ENCODE peak calls at places on chromosomes 2 and 18, in five cellular contexts. One of them, this sample, is unnamed.

GRCh38 chr18:57210711-57211411 is 64.0 kb downstream of the BOD1L2 start:
- DNase-seq in HepG2: peak; percentile 9
- DNase-seq in K562: no peak
- DNase-seq in GM12878: no peak
- DNase-seq in SK-N-SH: no peak
- DNase-seq in this sample: no peak

GRCh38 chr2:149068225-149068995 is 29.9 kb downstream of the LYPD6B start:
- DNase-seq in HepG2: no peak
- DNase-seq in K562: no peak
- DNase-seq in GM12878: no peak
- DNase-seq in SK-N-SH: no peak
- DNase-seq in this sample: no peak

GRCh38 chr2:164569334-164569733 is 51.9 kb downstream of the GRB14 start:
- DNase-seq in HepG2: no peak
- DNase-seq in K562: no peak
- DNase-seq in GM12878: no peak
- DNase-seq in SK-N-SH: no peak
- DNase-seq in this sample: no peak

GRCh38 chr2:141957321-141957720 is 173.5 kb downstream of the LRP1B start:
- DNase-seq in HepG2: no peak
- DNase-seq in K562: no peak
- DNase-seq in GM12878: no peak
- DNase-seq in SK-N-SH: no peak
- DNase-seq in this sample: no peak

GRCh38 chr2:101802329-101802728 is 104.8 kb downstream of the MAP4K4 start:
- DNase-seq in HepG2: peak; percentile 77
- DNase-seq in K562: no peak
- DNase-seq in GM12878: no peak
- DNase-seq in SK-N-SH: no peak
- DNase-seq in this sample: no peak

GRCh38 chr2:238169708-238170251 is 11.0 kb downstream of the ERFE start:
- DNase-seq in HepG2: no peak
- DNase-seq in K562: no peak
- DNase-seq in GM12878: no peak
- DNase-seq in SK-N-SH: peak; percentile 20
- DNase-seq in this sample: no peak

GRCh38 chr2:241659150-241659739 is 21.8 kb downstream of the ATG4B start:
- DNase-seq in HepG2: peak; percentile 78
- DNase-seq in K562: no peak
- DNase-seq in GM12878: no peak
- DNase-seq in SK-N-SH: peak; percentile 72
- DNase-seq in this sample: no peak

GRCh38 chr2:60352491-60353405 is 200.7 kb downstream of the BCL11A start:
- DNase-seq in HepG2: no peak
- DNase-seq in K562: no peak
- DNase-seq in GM12878: no peak
- DNase-seq in SK-N-SH: no peak
- DNase-seq in this sample: no peak

GRCh38 chr2:175557810-175558377 is 376.4 kb upstream of the ATP5MC3 start:
- DNase-seq in HepG2: no peak
- DNase-seq in K562: no peak
- DNase-seq in GM12878: no peak
- DNase-seq in SK-N-SH: no peak
- DNase-seq in this sample: no peak

GRCh38 chr18:21820035-21820810 is 79.6 kb downstream of the MIB1 start:
- DNase-seq in HepG2: peak; percentile 8
- DNase-seq in K562: peak; percentile 22
- DNase-seq in GM12878: no peak
- DNase-seq in SK-N-SH: peak; percentile 33
- DNase-seq in this sample: peak; percentile 7

GRCh38 chr2:139864821-139865302 is 1084.7 kb upstream of the NXPH2 start:
- DNase-seq in HepG2: peak; percentile 6
- DNase-seq in K562: peak; percentile 48
- DNase-seq in GM12878: no peak
- DNase-seq in SK-N-SH: no peak
- DNase-seq in this sample: no peak

GRCh38 chr18:40423291-40423690 is 1531.7 kb upstream of the PIK3C3 start:
- DNase-seq in HepG2: no peak
- DNase-seq in K562: no peak
- DNase-seq in GM12878: no peak
- DNase-seq in SK-N-SH: no peak
- DNase-seq in this sample: no peak

GRCh38 chr2:71759056-71759455 is 305.7 kb downstream of the DYSF start:
- DNase-seq in HepG2: no peak
- DNase-seq in K562: no peak
- DNase-seq in GM12878: no peak
- DNase-seq in SK-N-SH: no peak
- DNase-seq in this sample: no peak

GRCh38 chr18:64518191-64518590 is 369.3 kb upstream of the LINC00305 start:
- DNase-seq in HepG2: no peak
- DNase-seq in K562: no peak
- DNase-seq in GM12878: no peak
- DNase-seq in SK-N-SH: peak; percentile 24
- DNase-seq in this sample: no peak

GRCh38 chr2:128432423-128432822 is 113.8 kb upstream of the HS6ST1 start:
- DNase-seq in HepG2: no peak
- DNase-seq in K562: no peak
- DNase-seq in GM12878: no peak
- DNase-seq in SK-N-SH: no peak
- DNase-seq in this sample: no peak

GRCh38 chr2:53636616-53637015 is 131.0 kb upstream of the CHAC2 start:
- DNase-seq in HepG2: no peak
- DNase-seq in K562: no peak
- DNase-seq in GM12878: no peak
- DNase-seq in SK-N-SH: no peak
- DNase-seq in this sample: no peak

GRCh38 chr2:72738096-72738495 is 87.7 kb downstream of the EXOC6B start:
- DNase-seq in HepG2: no peak
- DNase-seq in K562: no peak
- DNase-seq in GM12878: no peak
- DNase-seq in SK-N-SH: no peak
- DNase-seq in this sample: no peak

GRCh38 chr18:62773691-62774090 is 58.4 kb downstream of the PHLPP1 start:
- DNase-seq in HepG2: no peak
- DNase-seq in K562: no peak
- DNase-seq in GM12878: no peak
- DNase-seq in SK-N-SH: no peak
- DNase-seq in this sample: no peak

GRCh38 chr2:168181825-168182224 is 65.6 kb downstream of the STK39 start:
- DNase-seq in HepG2: no peak
- DNase-seq in K562: no peak
- DNase-seq in GM12878: no peak
- DNase-seq in SK-N-SH: no peak
- DNase-seq in this sample: no peak

GRCh38 chr2:2571301-2572198 is 240.5 kb upstream of the MYT1L start:
- DNase-seq in HepG2: no peak
- DNase-seq in K562: no peak
- DNase-seq in GM12878: no peak
- DNase-seq in SK-N-SH: peak; percentile 37
- DNase-seq in this sample: no peak

GRCh38 chr2:158602027-158602426 is 145.3 kb downstream of the PKP4 start:
- DNase-seq in HepG2: no peak
- DNase-seq in K562: peak; percentile 58
- DNase-seq in GM12878: no peak
- DNase-seq in SK-N-SH: no peak
- DNase-seq in this sample: no peak

GRCh38 chr2:137893145-137893544 is 71.1 kb upstream of the HNMT start:
- DNase-seq in HepG2: no peak
- DNase-seq in K562: no peak
- DNase-seq in GM12878: no peak
- DNase-seq in SK-N-SH: no peak
- DNase-seq in this sample: no peak

GRCh38 chr2:72423766-72424165 is 276.1 kb upstream of the CYP26B1 start:
- DNase-seq in HepG2: no peak
- DNase-seq in K562: no peak
- DNase-seq in GM12878: no peak
- DNase-seq in SK-N-SH: no peak
- DNase-seq in this sample: no peak

GRCh38 chr2:127770973-127771735 is 39.8 kb downstream of the WDR33 start:
- DNase-seq in HepG2: peak; percentile 30
- DNase-seq in K562: no peak
- DNase-seq in GM12878: no peak
- DNase-seq in SK-N-SH: no peak
- DNase-seq in this sample: no peak

GRCh38 chr2:202494300-202494699 is 118.2 kb downstream of the BMPR2 start:
- DNase-seq in HepG2: peak; percentile 98
- DNase-seq in K562: no peak
- DNase-seq in GM12878: no peak
- DNase-seq in SK-N-SH: peak; percentile 72
- DNase-seq in this sample: no peak

GRCh38 chr2:201260302-201260800 is at the start of gene CASP8:
- DNase-seq in HepG2: peak; percentile 55
- DNase-seq in K562: no peak
- DNase-seq in GM12878: no peak
- DNase-seq in SK-N-SH: no peak
- DNase-seq in this sample: no peak
- TF ChIP-seq YY1 in HepG2: peak; percentile 33
- TF ChIP-seq YY1 in K562: no peak
- TF ChIP-seq YY1 in GM12878: no peak
- TF ChIP-seq YY1 in SK-N-SH: no peak
- TF ChIP-seq YY1 in this sample: no peak

GRCh38 chr2:17538022-17538843 is 2.3 kb upstream of the VSNL1 start:
- DNase-seq in HepG2: peak; percentile 39
- DNase-seq in K562: no peak
- DNase-seq in GM12878: no peak
- DNase-seq in SK-N-SH: peak; percentile 33
- DNase-seq in this sample: peak; percentile 19
- TF ChIP-seq JUND in HepG2: no peak
- TF ChIP-seq JUND in K562: no peak
- TF ChIP-seq JUND in GM12878: no peak
- TF ChIP-seq JUND in SK-N-SH: no peak
- TF ChIP-seq JUND in this sample: no peak

DNA sequence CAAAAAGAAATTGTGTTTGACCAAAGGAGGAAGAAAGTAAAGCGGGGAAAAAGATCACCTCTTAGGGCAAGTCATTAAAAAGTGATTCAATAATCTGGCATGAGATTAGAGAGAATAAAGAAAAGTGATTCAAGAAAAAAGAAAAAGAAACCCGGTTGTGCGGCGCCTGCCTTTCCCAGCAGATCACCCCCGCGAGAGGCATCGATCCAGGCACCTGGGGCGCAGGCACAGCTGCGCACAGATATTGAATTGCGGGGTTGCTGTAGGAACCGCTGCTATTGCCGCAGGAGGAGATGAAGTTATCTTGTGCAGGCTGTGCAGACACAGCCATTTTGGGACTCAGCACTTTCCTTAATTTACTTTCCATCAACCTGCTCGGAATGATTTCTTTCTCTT is 71.2 kb downstream of the PLB1 start:
- DNase-seq in HepG2: no peak
- DNase-seq in K562: no peak
- DNase-seq in GM12878: no peak
- DNase-seq in SK-N-SH: peak; percentile 71
- DNase-seq in this sample: no peak
- TF ChIP-seq ZBTB33 in HepG2: no peak
- TF ChIP-seq ZBTB33 in K562: no peak
- TF ChIP-seq ZBTB33 in GM12878: no peak
- TF ChIP-seq ZBTB33 in SK-N-SH: no peak
- TF ChIP-seq ZBTB33 in this sample: no peak

GRCh38 chr18:7817596-7817995 is 250.5 kb downstream of the PTPRM start:
- DNase-seq in HepG2: no peak
- DNase-seq in K562: no peak
- DNase-seq in GM12878: no peak
- DNase-seq in SK-N-SH: no peak
- DNase-seq in this sample: no peak

GRCh38 chr18:7824970-7825369 is 257.9 kb downstream of the PTPRM start:
- DNase-seq in HepG2: no peak
- DNase-seq in K562: no peak
- DNase-seq in GM12878: no peak
- DNase-seq in SK-N-SH: no peak
- DNase-seq in this sample: no peak

GRCh38 chr18:7821784-7822183 is 254.7 kb downstream of the PTPRM start:
- DNase-seq in HepG2: no peak
- DNase-seq in K562: no peak
- DNase-seq in GM12878: no peak
- DNase-seq in SK-N-SH: no peak
- DNase-seq in this sample: no peak

GRCh38 chr18:7822435-7823425 is 255.6 kb downstream of the PTPRM start:
- DNase-seq in HepG2: no peak
- DNase-seq in K562: no peak
- DNase-seq in GM12878: no peak
- DNase-seq in SK-N-SH: no peak
- DNase-seq in this sample: no peak
- TF ChIP-seq YY1 in HepG2: no peak
- TF ChIP-seq YY1 in K562: no peak
- TF ChIP-seq YY1 in GM12878: no peak
- TF ChIP-seq YY1 in SK-N-SH: no peak
- TF ChIP-seq YY1 in this sample: no peak

DNA sequence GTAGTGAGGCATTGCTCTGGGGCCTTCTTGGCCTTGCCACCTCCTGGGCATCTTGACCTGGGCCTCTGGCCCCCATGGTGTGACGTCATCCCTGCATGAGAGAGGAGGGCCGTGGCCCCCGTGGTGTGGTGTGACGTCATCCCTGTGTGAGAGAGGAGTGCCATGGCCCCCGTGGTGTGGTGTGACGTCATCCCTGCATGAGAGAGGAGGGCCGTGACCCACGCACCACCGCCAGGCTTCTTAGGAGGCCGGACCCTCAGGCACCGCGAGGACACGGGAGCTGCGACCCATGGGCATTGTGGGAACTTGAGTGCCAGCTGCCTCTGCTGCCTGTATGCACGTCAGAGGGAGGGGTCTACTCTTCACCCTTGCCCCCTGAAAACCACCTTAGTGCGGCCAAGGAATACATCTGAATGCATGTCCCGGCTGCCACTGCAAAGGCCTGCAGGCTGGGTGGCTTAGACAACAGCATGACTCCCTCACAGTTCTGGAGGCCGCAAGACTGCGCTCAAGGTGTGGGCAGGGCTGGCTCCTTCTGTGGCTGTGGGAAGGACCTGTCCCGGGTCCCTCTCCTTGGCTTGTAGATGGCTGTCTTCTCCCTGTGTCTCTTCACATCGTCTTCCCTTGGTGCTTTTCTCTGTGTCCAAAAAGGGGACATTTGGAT is 20.8 kb upstream of the OTOS start:
- DNase-seq in HepG2: no peak
- DNase-seq in K562: no peak
- DNase-seq in GM12878: no peak
- DNase-seq in SK-N-SH: no peak
- DNase-seq in this sample: no peak
- TF ChIP-seq JUND in HepG2: no peak
- TF ChIP-seq JUND in K562: no peak
- TF ChIP-seq JUND in GM12878: no peak
- TF ChIP-seq JUND in SK-N-SH: no peak
- TF ChIP-seq JUND in this sample: no peak

GRCh38 chr2:145723872-145724271 is 1204.0 kb upstream of the ZEB2 start:
- DNase-seq in HepG2: no peak
- DNase-seq in K562: peak; percentile 55
- DNase-seq in GM12878: no peak
- DNase-seq in SK-N-SH: no peak
- DNase-seq in this sample: no peak

GRCh38 chr2:145724499-145724898 is 1204.6 kb upstream of the ZEB2 start:
- DNase-seq in HepG2: no peak
- DNase-seq in K562: no peak
- DNase-seq in GM12878: no peak
- DNase-seq in SK-N-SH: no peak
- DNase-seq in this sample: no peak

GRCh38 chr2:145721681-145722080 is 1201.8 kb upstream of the ZEB2 start:
- DNase-seq in HepG2: no peak
- DNase-seq in K562: no peak
- DNase-seq in GM12878: no peak
- DNase-seq in SK-N-SH: no peak
- DNase-seq in this sample: no peak

GRCh38 chr2:145729481-145729880 is 1209.6 kb upstream of the ZEB2 start:
- DNase-seq in HepG2: peak; percentile 34
- DNase-seq in K562: no peak
- DNase-seq in GM12878: no peak
- DNase-seq in SK-N-SH: no peak
- DNase-seq in this sample: no peak

GRCh38 chr2:145725876-145726275 is 1206.0 kb upstream of the ZEB2 start:
- DNase-seq in HepG2: no peak
- DNase-seq in K562: no peak
- DNase-seq in GM12878: no peak
- DNase-seq in SK-N-SH: no peak
- DNase-seq in this sample: no peak
- TF ChIP-seq ZBTB33 in HepG2: no peak
- TF ChIP-seq ZBTB33 in K562: no peak
- TF ChIP-seq ZBTB33 in GM12878: no peak
- TF ChIP-seq ZBTB33 in SK-N-SH: no peak
- TF ChIP-seq ZBTB33 in this sample: no peak